ENCODE peak calls at places on chromosomes 12 and 14, in ten cellular contexts. One of them, this sample, is unnamed.
A peak's percentile ranks its signal among the peaks of the same experiment; 100 is the strongest.

GRCh38 chr14:105487986-105488777 is 1.5 kb downstream of the CRIP1 start:
- DNase-seq in AG10803: no peak
- DNase-seq in astrocyte: no peak
- DNase-seq in CD8-positive, alpha-beta T cell: peak; percentile 52
- DNase-seq in esophagus squamous epithelium: no peak
- DNase-seq in pancreas: no peak
- DNase-seq in lower lobe of right lung: no peak
- DNase-seq in A549: peak; percentile 59
- DNase-seq in heart left ventricle: peak; percentile 34
- DNase-seq in bronchial epithelial cell: no peak
- DNase-seq in this sample: no peak

GRCh38 chr14:73785336-73785833 is 66.2 kb upstream of the PTGR2 start:
- DNase-seq in esophagus squamous epithelium: no peak
- DNase-seq in heart left ventricle: no peak
- DNase-seq in CD8-positive, alpha-beta T cell: peak; percentile 37
- DNase-seq in A549: peak; percentile 66
- DNase-seq in bronchial epithelial cell: peak; percentile 49
- DNase-seq in pancreas: no peak
- DNase-seq in lower lobe of right lung: no peak
- DNase-seq in astrocyte: peak; percentile 92
- DNase-seq in AG10803: peak; percentile 79
- DNase-seq in this sample: peak; percentile 85

GRCh38 chr12:4984344-4984743 is 59.3 kb upstream of the KCNA5 start:
- DNase-seq in CD8-positive, alpha-beta T cell: no peak
- DNase-seq in AG10803: no peak
- DNase-seq in heart left ventricle: no peak
- DNase-seq in pancreas: no peak
- DNase-seq in astrocyte: no peak
- DNase-seq in A549: no peak
- DNase-seq in lower lobe of right lung: no peak
- DNase-seq in esophagus squamous epithelium: no peak
- DNase-seq in bronchial epithelial cell: no peak
- DNase-seq in this sample: no peak

GRCh38 chr12:4562034-4562657 is at the start of gene DYRK4:
- DNase-seq in AG10803: peak; percentile 64
- DNase-seq in bronchial epithelial cell: peak; percentile 51
- DNase-seq in A549: no peak
- DNase-seq in CD8-positive, alpha-beta T cell: no peak
- DNase-seq in heart left ventricle: peak; percentile 78
- DNase-seq in lower lobe of right lung: peak; percentile 88
- DNase-seq in astrocyte: peak; percentile 52
- DNase-seq in esophagus squamous epithelium: no peak
- DNase-seq in pancreas: peak; percentile 67
- DNase-seq in this sample: peak; percentile 16

GRCh38 chr12:80617733-80618132 is 89.7 kb upstream of the MYF6 start:
- DNase-seq in CD8-positive, alpha-beta T cell: no peak
- DNase-seq in AG10803: no peak
- DNase-seq in heart left ventricle: no peak
- DNase-seq in A549: no peak
- DNase-seq in bronchial epithelial cell: no peak
- DNase-seq in lower lobe of right lung: no peak
- DNase-seq in esophagus squamous epithelium: no peak
- DNase-seq in astrocyte: no peak
- DNase-seq in pancreas: no peak
- DNase-seq in this sample: no peak

GRCh38 chr12:132095520-132096409 is 48.4 kb downstream of the DDX51 start:
- DNase-seq in heart left ventricle: no peak
- DNase-seq in AG10803: no peak
- DNase-seq in astrocyte: no peak
- DNase-seq in esophagus squamous epithelium: no peak
- DNase-seq in pancreas: no peak
- DNase-seq in A549: no peak
- DNase-seq in CD8-positive, alpha-beta T cell: no peak
- DNase-seq in lower lobe of right lung: no peak
- DNase-seq in bronchial epithelial cell: no peak
- DNase-seq in this sample: no peak

GRCh38 chr12:49368240-49368600 is 958 bp downstream of the SPATS2 start:
- DNase-seq in astrocyte: no peak
- DNase-seq in bronchial epithelial cell: peak; percentile 24
- DNase-seq in AG10803: no peak
- DNase-seq in esophagus squamous epithelium: no peak
- DNase-seq in A549: no peak
- DNase-seq in CD8-positive, alpha-beta T cell: no peak
- DNase-seq in heart left ventricle: no peak
- DNase-seq in lower lobe of right lung: no peak
- DNase-seq in pancreas: no peak
- DNase-seq in this sample: no peak

GRCh38 chr12:130249376-130249775 is 87.1 kb downstream of the FZD10 start:
- DNase-seq in AG10803: no peak
- DNase-seq in astrocyte: no peak
- DNase-seq in pancreas: no peak
- DNase-seq in CD8-positive, alpha-beta T cell: no peak
- DNase-seq in bronchial epithelial cell: no peak
- DNase-seq in heart left ventricle: no peak
- DNase-seq in esophagus squamous epithelium: no peak
- DNase-seq in A549: no peak
- DNase-seq in lower lobe of right lung: no peak
- DNase-seq in this sample: no peak

GRCh38 chr12:124754949-124755800 is 108.5 kb downstream of the SCARB1 start:
- DNase-seq in esophagus squamous epithelium: no peak
- DNase-seq in heart left ventricle: peak; percentile 86
- DNase-seq in lower lobe of right lung: peak; percentile 94
- DNase-seq in astrocyte: peak; percentile 80
- DNase-seq in CD8-positive, alpha-beta T cell: peak; percentile 20
- DNase-seq in A549: no peak
- DNase-seq in bronchial epithelial cell: no peak
- DNase-seq in pancreas: peak; percentile 57
- DNase-seq in AG10803: peak; percentile 95
- DNase-seq in this sample: no peak

GRCh38 chr14:62322216-62322615 is 560.0 kb downstream of the SNAPC1 start:
- DNase-seq in AG10803: peak; percentile 41
- DNase-seq in astrocyte: peak; percentile 14
- DNase-seq in pancreas: no peak
- DNase-seq in CD8-positive, alpha-beta T cell: no peak
- DNase-seq in A549: no peak
- DNase-seq in heart left ventricle: no peak
- DNase-seq in esophagus squamous epithelium: no peak
- DNase-seq in lower lobe of right lung: no peak
- DNase-seq in bronchial epithelial cell: no peak
- DNase-seq in this sample: no peak

GRCh38 chr12:50401383-50402155 is 884 bp downstream of the LARP4 start:
- DNase-seq in lower lobe of right lung: no peak
- DNase-seq in A549: peak; percentile 22
- DNase-seq in AG10803: peak; percentile 77
- DNase-seq in bronchial epithelial cell: peak; percentile 36
- DNase-seq in CD8-positive, alpha-beta T cell: no peak
- DNase-seq in esophagus squamous epithelium: no peak
- DNase-seq in heart left ventricle: peak; percentile 41
- DNase-seq in astrocyte: peak; percentile 50
- DNase-seq in pancreas: peak; percentile 12
- DNase-seq in this sample: peak; percentile 78

GRCh38 chr14:25411933-25412757 is 362.2 kb upstream of the STXBP6 start:
- DNase-seq in bronchial epithelial cell: peak; percentile 24
- DNase-seq in lower lobe of right lung: no peak
- DNase-seq in AG10803: peak; percentile 13
- DNase-seq in A549: peak; percentile 5
- DNase-seq in heart left ventricle: no peak
- DNase-seq in CD8-positive, alpha-beta T cell: no peak
- DNase-seq in esophagus squamous epithelium: no peak
- DNase-seq in pancreas: no peak
- DNase-seq in astrocyte: no peak
- DNase-seq in this sample: no peak

GRCh38 chr12:104477812-104478388 is 21.2 kb downstream of the CHST11 start:
- DNase-seq in heart left ventricle: no peak
- DNase-seq in lower lobe of right lung: no peak
- DNase-seq in bronchial epithelial cell: no peak
- DNase-seq in astrocyte: no peak
- DNase-seq in A549: no peak
- DNase-seq in pancreas: no peak
- DNase-seq in AG10803: no peak
- DNase-seq in CD8-positive, alpha-beta T cell: no peak
- DNase-seq in esophagus squamous epithelium: no peak
- DNase-seq in this sample: no peak

GRCh38 chr12:563250-563781 is 99.9 kb downstream of the NINJ2 start:
- DNase-seq in esophagus squamous epithelium: no peak
- DNase-seq in CD8-positive, alpha-beta T cell: peak; percentile 70
- DNase-seq in A549: no peak
- DNase-seq in pancreas: no peak
- DNase-seq in AG10803: peak; percentile 40
- DNase-seq in heart left ventricle: no peak
- DNase-seq in bronchial epithelial cell: no peak
- DNase-seq in lower lobe of right lung: no peak
- DNase-seq in astrocyte: peak; percentile 75
- DNase-seq in this sample: no peak

GRCh38 chr14:24398943-24399801 is at the start of gene NYNRIN:
- DNase-seq in bronchial epithelial cell: no peak
- DNase-seq in CD8-positive, alpha-beta T cell: peak; percentile 41
- DNase-seq in pancreas: peak; percentile 27
- DNase-seq in esophagus squamous epithelium: no peak
- DNase-seq in heart left ventricle: no peak
- DNase-seq in astrocyte: peak; percentile 16
- DNase-seq in lower lobe of right lung: peak; percentile 63
- DNase-seq in A549: no peak
- DNase-seq in AG10803: no peak
- DNase-seq in this sample: no peak

GRCh38 chr12:131085816-131086591 is 132.3 kb downstream of the ADGRD1 start:
- DNase-seq in AG10803: no peak
- DNase-seq in heart left ventricle: no peak
- DNase-seq in lower lobe of right lung: peak; percentile 35
- DNase-seq in esophagus squamous epithelium: no peak
- DNase-seq in CD8-positive, alpha-beta T cell: no peak
- DNase-seq in pancreas: no peak
- DNase-seq in astrocyte: no peak
- DNase-seq in A549: no peak
- DNase-seq in bronchial epithelial cell: no peak
- DNase-seq in this sample: no peak

GRCh38 chr12:26726956-26727355 is 106.0 kb downstream of the ITPR2 start:
- DNase-seq in bronchial epithelial cell: no peak
- DNase-seq in pancreas: no peak
- DNase-seq in A549: no peak
- DNase-seq in AG10803: no peak
- DNase-seq in heart left ventricle: no peak
- DNase-seq in esophagus squamous epithelium: no peak
- DNase-seq in astrocyte: peak; percentile 23
- DNase-seq in lower lobe of right lung: no peak
- DNase-seq in CD8-positive, alpha-beta T cell: no peak
- DNase-seq in this sample: no peak

GRCh38 chr12:48980389-48980952 is 2.3 kb downstream of the WNT1 start:
- DNase-seq in bronchial epithelial cell: no peak
- DNase-seq in pancreas: no peak
- DNase-seq in AG10803: no peak
- DNase-seq in heart left ventricle: no peak
- DNase-seq in astrocyte: no peak
- DNase-seq in CD8-positive, alpha-beta T cell: peak; percentile 44
- DNase-seq in A549: peak; percentile 51
- DNase-seq in esophagus squamous epithelium: no peak
- DNase-seq in lower lobe of right lung: peak; percentile 58
- DNase-seq in this sample: no peak

GRCh38 chr12:66365718-66366485 is 63.6 kb downstream of the HELB start:
- DNase-seq in pancreas: no peak
- DNase-seq in heart left ventricle: no peak
- DNase-seq in bronchial epithelial cell: peak; percentile 22
- DNase-seq in esophagus squamous epithelium: no peak
- DNase-seq in astrocyte: no peak
- DNase-seq in A549: no peak
- DNase-seq in AG10803: peak; percentile 1
- DNase-seq in CD8-positive, alpha-beta T cell: no peak
- DNase-seq in lower lobe of right lung: no peak
- DNase-seq in this sample: no peak
- TF ChIP-seq CTCF in pancreas: no peak
- TF ChIP-seq CTCF in heart left ventricle: no peak
- TF ChIP-seq CTCF in bronchial epithelial cell: no peak
- TF ChIP-seq CTCF in esophagus squamous epithelium: no peak
- TF ChIP-seq CTCF in astrocyte: no peak
- TF ChIP-seq CTCF in A549: no peak
- TF ChIP-seq CTCF in AG10803: no peak
- TF ChIP-seq CTCF in CD8-positive, alpha-beta T cell: no peak
- TF ChIP-seq CTCF in lower lobe of right lung: no peak
- TF ChIP-seq CTCF in this sample: no peak

GRCh38 chr14:68598089-68598488 is 194.8 kb downstream of the ZFP36L1 start:
- DNase-seq in lower lobe of right lung: no peak
- DNase-seq in A549: no peak
- DNase-seq in heart left ventricle: no peak
- DNase-seq in astrocyte: no peak
- DNase-seq in CD8-positive, alpha-beta T cell: no peak
- DNase-seq in esophagus squamous epithelium: no peak
- DNase-seq in pancreas: no peak
- DNase-seq in bronchial epithelial cell: no peak
- DNase-seq in AG10803: no peak
- DNase-seq in this sample: no peak
- H3K4me3 ChIP-seq in lower lobe of right lung: peak overlapping the region; percentile 9
- H3K4me3 ChIP-seq in A549: no peak overlapping the region
- H3K4me3 ChIP-seq in heart left ventricle: no peak overlapping the region
- H3K4me3 ChIP-seq in astrocyte: no peak overlapping the region
- H3K4me3 ChIP-seq in CD8-positive, alpha-beta T cell: no peak overlapping the region
- H3K4me3 ChIP-seq in esophagus squamous epithelium: no peak overlapping the region
- H3K4me3 ChIP-seq in pancreas: peak overlapping the region; percentile 39
- H3K4me3 ChIP-seq in bronchial epithelial cell: no peak overlapping the region
- H3K4me3 ChIP-seq in AG10803: no peak overlapping the region
- H3K4me3 ChIP-seq in this sample: no peak overlapping the region

DNA sequence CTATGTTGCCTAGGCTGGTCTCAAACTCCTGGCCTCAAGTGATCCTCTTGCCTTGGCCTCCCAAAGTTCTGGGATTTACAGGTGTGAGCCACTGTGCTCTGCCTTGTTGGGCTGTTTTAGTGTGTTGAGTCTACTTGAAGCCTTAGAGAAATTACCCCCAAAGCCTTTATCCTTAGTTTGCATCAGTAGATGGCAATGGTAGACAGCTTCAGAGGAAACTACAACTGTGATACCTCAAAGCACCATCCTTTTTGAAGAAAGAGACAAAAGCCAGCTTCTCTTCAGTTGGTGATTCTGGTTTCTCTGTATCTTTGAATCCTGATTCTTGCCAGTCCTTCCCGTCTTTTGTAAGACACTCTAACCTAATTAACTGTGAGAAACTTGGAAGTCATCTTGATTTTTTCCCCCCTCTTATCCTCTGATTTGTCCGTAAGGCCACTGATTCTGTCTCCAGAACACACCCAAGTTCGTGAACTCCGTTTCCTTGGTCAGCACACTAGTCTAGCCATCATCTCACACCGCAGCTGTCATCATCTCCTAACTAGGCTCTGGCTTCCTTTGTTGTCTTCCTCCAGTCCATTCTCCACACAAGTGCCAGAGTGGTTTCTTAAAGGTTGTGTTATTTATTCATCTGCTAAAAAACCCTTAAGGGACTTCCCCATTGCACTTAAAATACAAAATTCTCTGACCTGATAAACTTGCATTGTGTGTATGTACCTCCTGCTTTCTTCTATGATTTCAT is 20.2 kb downstream of the ATP2A2 start:
- DNase-seq in lower lobe of right lung: no peak
- DNase-seq in heart left ventricle: no peak
- DNase-seq in astrocyte: no peak
- DNase-seq in AG10803: no peak
- DNase-seq in esophagus squamous epithelium: no peak
- DNase-seq in A549: no peak
- DNase-seq in bronchial epithelial cell: no peak
- DNase-seq in pancreas: no peak
- DNase-seq in CD8-positive, alpha-beta T cell: no peak
- DNase-seq in this sample: no peak
- TF ChIP-seq CTCF in lower lobe of right lung: no peak
- TF ChIP-seq CTCF in heart left ventricle: no peak
- TF ChIP-seq CTCF in astrocyte: no peak
- TF ChIP-seq CTCF in AG10803: no peak
- TF ChIP-seq CTCF in esophagus squamous epithelium: no peak
- TF ChIP-seq CTCF in A549: no peak
- TF ChIP-seq CTCF in bronchial epithelial cell: no peak
- TF ChIP-seq CTCF in pancreas: no peak
- TF ChIP-seq CTCF in CD8-positive, alpha-beta T cell: no peak
- TF ChIP-seq CTCF in this sample: no peak

GRCh38 chr12:110349521-110350151 is 53.9 kb downstream of the ANAPC7 start:
- DNase-seq in A549: no peak
- DNase-seq in bronchial epithelial cell: no peak
- DNase-seq in lower lobe of right lung: no peak
- DNase-seq in esophagus squamous epithelium: no peak
- DNase-seq in CD8-positive, alpha-beta T cell: peak; percentile 46
- DNase-seq in astrocyte: no peak
- DNase-seq in AG10803: no peak
- DNase-seq in heart left ventricle: no peak
- DNase-seq in pancreas: no peak
- DNase-seq in this sample: no peak
- H3K4me3 ChIP-seq in A549: no peak overlapping the region
- H3K4me3 ChIP-seq in bronchial epithelial cell: no peak overlapping the region
- H3K4me3 ChIP-seq in lower lobe of right lung: no peak overlapping the region
- H3K4me3 ChIP-seq in esophagus squamous epithelium: no peak overlapping the region
- H3K4me3 ChIP-seq in CD8-positive, alpha-beta T cell: no peak overlapping the region
- H3K4me3 ChIP-seq in astrocyte: no peak overlapping the region
- H3K4me3 ChIP-seq in AG10803: no peak overlapping the region
- H3K4me3 ChIP-seq in heart left ventricle: no peak overlapping the region
- H3K4me3 ChIP-seq in pancreas: no peak overlapping the region
- H3K4me3 ChIP-seq in this sample: no peak overlapping the region

This sample was measured in retinal pigment epithelial cell.